ENCODE peak calls at places on chromosomes 12 and 14, in ten cellular contexts. K is pancreas; M is CD8-positive, alpha-beta T cell; S is uterus; W is colonic mucosa; Y is lower lobe of right lung; C is breast epithelium; Q is GM23338; I is left lung; A is CD8-positive, alpha-beta memory T cell. G is an unnamed sample.

GRCh38 chr12:45887544-45887943 is 102.8 kb downstream of the SCAF11 start:
- DNase-seq in K (no peak), M (no peak), S (no peak), W (no peak), Y (no peak), C (no peak), Q (peak; percentile 49), I (no peak), A (no peak), G (no peak)

GRCh38 chr14:64965356-64966000 is 6.7 kb downstream of the RAB15 start:
- DNase-seq in K (no peak), M (no peak), S (no peak), W (no peak), Y (no peak), C (no peak), Q (no peak), I (no peak), A (no peak), G (no peak)

GRCh38 chr14:90354551-90355298 is 23.0 kb upstream of the NRDE2 start:
- DNase-seq in K (no peak), M (no peak), S (no peak), W (no peak), Y (no peak), C (no peak), Q (no peak), I (no peak), A (no peak), G (no peak)

GRCh38 chr12:29164477-29165163 is 15.5 kb downstream of the FAR2 start:
- DNase-seq in K (no peak), M (no peak), S (no peak), W (no peak), Y (no peak), C (no peak), Q (no peak), I (no peak), A (no peak), G (no peak)

GRCh38 chr12:20109667-20110066 is 258.7 kb upstream of the PDE3A start:
- DNase-seq in K (no peak), M (no peak), S (no peak), W (no peak), Y (no peak), C (no peak), Q (peak; percentile 17), I (no peak), A (no peak), G (no peak)

GRCh38 chr12:130978785-130979184 is 25.1 kb downstream of the ADGRD1 start:
- DNase-seq in K (no peak), M (no peak), S (no peak), W (no peak), Y (no peak), C (no peak), Q (no peak), I (no peak), A (no peak), G (no peak)

GRCh38 chr12:68259318-68259940 is 6.0 kb upstream of the IL22 start:
- DNase-seq in K (no peak), M (no peak), S (no peak), W (no peak), Y (no peak), C (no peak), Q (no peak), I (no peak), A (peak; percentile 9), G (no peak)

GRCh38 chr12:26195250-26195640 is at the start of gene SSPN:
- DNase-seq in K (peak; percentile 86), M (no peak), S (peak; percentile 78), W (peak; percentile 56), Y (peak; percentile 64), C (peak; percentile 66), Q (peak; percentile 61), I (peak; percentile 83), A (no peak), G (peak; percentile 15)

GRCh38 chr14:60720962-60721330 is 3.2 kb downstream of the SIX4 start:
- DNase-seq in K (no peak), M (no peak), S (no peak), W (no peak), Y (no peak), C (no peak), Q (no peak), I (no peak), A (no peak), G (no peak)

GRCh38 chr14:60720391-60720790 is 3.8 kb downstream of the SIX4 start:
- DNase-seq in K (no peak), M (no peak), S (no peak), W (no peak), Y (no peak), C (no peak), Q (no peak), I (no peak), A (no peak), G (no peak)

GRCh38 chr14:60722836-60723217 is 1.3 kb downstream of the SIX4 start:
- DNase-seq in K (peak; percentile 29), M (no peak), S (no peak), W (no peak), Y (no peak), C (no peak), Q (peak; percentile 77), I (no peak), A (no peak), G (no peak)

GRCh38 chr14:60722163-60722835 is 1.9 kb downstream of the SIX4 start:
- DNase-seq in K (peak; percentile 50), M (peak; percentile 25), S (peak; percentile 22), W (no peak), Y (peak; percentile 47), C (no peak), Q (peak; percentile 88), I (peak; percentile 80), A (peak; percentile 9), G (no peak)

GRCh38 chr14:60721331-60722162 is 2.6 kb downstream of the SIX4 start:
- DNase-seq in K (peak; percentile 51), M (peak; percentile 74), S (peak; percentile 42), W (peak; percentile 24), Y (peak; percentile 56), C (no peak), Q (peak; percentile 89), I (peak; percentile 82), A (peak; percentile 24), G (peak; percentile 31)
- H3K27ac ChIP-seq in K (no peak overlapping the region), M (no peak overlapping the region), S (no peak overlapping the region), W (no peak overlapping the region), Y (no peak overlapping the region), C (no peak overlapping the region), Q (peak overlapping the region; percentile 93), I (no peak overlapping the region), A (no peak overlapping the region), G (no peak overlapping the region)

DNA sequence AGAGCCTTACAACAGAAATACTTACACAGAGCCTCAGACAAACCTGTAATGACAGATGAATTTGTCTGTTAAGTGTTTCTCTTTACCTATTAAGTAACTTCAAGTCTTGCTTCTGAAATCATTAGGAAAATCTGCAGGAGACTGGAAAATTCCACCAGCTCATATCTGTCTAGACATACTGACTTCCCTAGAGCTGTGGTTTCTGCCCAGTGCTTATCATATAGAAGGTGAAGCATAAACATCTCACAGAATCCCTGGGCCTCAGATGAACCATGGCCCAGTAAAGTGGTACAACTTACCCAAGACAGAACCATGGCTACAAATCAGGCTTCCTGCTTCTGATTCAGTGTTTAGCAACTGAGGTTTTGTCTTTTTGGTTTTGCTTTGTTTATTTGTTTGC is 91.6 kb downstream of the EGLN3 start:
- DNase-seq in K (no peak), M (no peak), S (no peak), W (no peak), Y (no peak), C (no peak), Q (no peak), I (no peak), A (no peak), G (no peak)
- H3K36me3 ChIP-seq in K (no peaks in the 10 kb centered on the region), M (no peaks in the 10 kb centered on the region), S (no peaks in the 10 kb centered on the region), W (no peaks in the 10 kb centered on the region), Y (no peaks in the 10 kb centered on the region), C (no peaks in the 10 kb centered on the region), Q (no peaks in the 10 kb centered on the region), I (no peaks in the 10 kb centered on the region), A (no peaks in the 10 kb centered on the region), G (no peaks in the 10 kb centered on the region)

GRCh38 chr12:132152411-132152821 is 8.2 kb downstream of the NOC4L start:
- DNase-seq in K (no peak), M (no peak), S (no peak), W (no peak), Y (no peak), C (no peak), Q (no peak), I (peak; percentile 73), A (no peak), G (no peak)

GRCh38 chr12:132150780-132151144 is 6.5 kb downstream of the NOC4L start:
- DNase-seq in K (no peak), M (no peak), S (no peak), W (no peak), Y (peak; percentile 35), C (no peak), Q (no peak), I (no peak), A (no peak), G (no peak)

GRCh38 chr12:132151145-132151765 is 7.0 kb downstream of the NOC4L start:
- DNase-seq in K (no peak), M (no peak), S (no peak), W (no peak), Y (peak; percentile 41), C (no peak), Q (no peak), I (peak; percentile 75), A (no peak), G (no peak)

GRCh38 chr12:132152921-132153321 is 8.7 kb downstream of the NOC4L start:
- DNase-seq in K (no peak), M (no peak), S (no peak), W (no peak), Y (peak; percentile 43), C (no peak), Q (no peak), I (peak; percentile 68), A (no peak), G (no peak)

GRCh38 chr12:132151766-132152410 is 7.6 kb downstream of the NOC4L start:
- DNase-seq in K (no peak), M (no peak), S (no peak), W (no peak), Y (peak; percentile 48), C (no peak), Q (no peak), I (no peak), A (no peak), G (no peak)
- H3K27ac ChIP-seq in K (no peak overlapping the region), M (no peak overlapping the region), S (no peak overlapping the region), W (no peak overlapping the region), Y (no peak overlapping the region), C (no peak overlapping the region), Q (no peak overlapping the region), I (no peak overlapping the region), A (no peak overlapping the region), G (no peak overlapping the region)

DNA sequence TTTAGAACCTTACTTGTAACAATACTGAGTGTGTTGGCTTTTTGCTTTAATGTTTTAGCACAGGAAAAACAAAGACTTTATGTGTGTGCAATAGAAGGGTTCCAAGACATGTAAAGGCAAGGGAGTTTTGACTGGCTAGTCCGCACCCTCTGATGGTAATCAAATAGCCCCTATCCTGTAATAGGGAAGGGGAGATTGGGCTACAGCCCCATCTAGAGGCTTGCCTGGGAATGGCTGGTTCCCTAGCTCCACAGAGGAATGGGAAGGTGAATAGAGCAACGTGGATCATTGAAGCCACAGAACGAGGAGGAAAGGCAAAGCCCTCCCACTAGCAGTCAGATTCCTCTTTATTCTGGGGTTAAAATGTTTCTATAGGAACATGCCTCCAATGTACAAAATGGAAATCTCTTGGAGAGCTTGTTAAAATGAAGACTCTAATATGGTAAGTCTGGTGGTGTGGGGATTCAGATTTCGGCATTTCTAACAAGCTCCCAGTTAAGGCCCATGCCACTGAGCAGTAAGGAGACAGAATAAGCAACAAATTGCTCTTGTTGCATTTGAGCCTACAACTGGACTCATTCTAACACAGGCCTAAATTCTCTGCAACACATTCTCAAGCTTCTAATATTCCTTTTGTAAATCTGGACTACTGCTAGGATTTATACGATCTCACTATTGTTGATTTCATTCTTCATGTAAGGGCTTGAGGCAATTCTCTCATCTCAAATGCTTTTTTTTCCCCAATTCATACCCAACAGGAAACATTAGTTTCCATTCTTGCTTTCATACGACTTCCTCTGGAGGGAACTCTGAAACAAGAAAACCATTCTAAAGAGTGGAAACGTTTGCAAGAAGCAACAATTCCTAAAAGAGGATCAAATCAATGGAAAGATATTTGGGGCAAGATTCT is 57.1 kb downstream of the NIN start:
- DNase-seq in K (peak; percentile 70), M (no peak), S (no peak), W (peak; percentile 41), Y (no peak), C (no peak), Q (peak; percentile 88), I (no peak), A (no peak), G (no peak)
- H3K36me3 ChIP-seq in K (no peaks in the 10 kb centered on the region), M (peaks cover 62% of the 10 kb centered on the region), S (no peaks in the 10 kb centered on the region), W (no peaks in the 10 kb centered on the region), Y (peaks cover 66% of the 10 kb centered on the region), C (no peaks in the 10 kb centered on the region), Q (no peaks in the 10 kb centered on the region), I (peaks cover 74% of the 10 kb centered on the region), A (peaks cover 45% of the 10 kb centered on the region), G (peaks cover 3% of the 10 kb centered on the region)

G was measured in thoracic aorta.